ENCODE peak calls at places on chromosomes 11 and 22, in eight cellular contexts. N is endothelial cell; S is dorsolateral prefrontal cortex; Y is NCI-H460; L is mammary epithelial cell; A is AG08396; K is stimulated activated CD4-positive, alpha-beta T cell treated with anti-CD3 and anti-CD28 coated beads, Interleukin-15, amount 100 ng/mL, for 24 hours; V is PC-9. W is an unnamed sample.

GRCh38 chr11:68297812-68298658 is 14.4 kb upstream of the LRP5 start:
- DNase-seq in A (peak; percentile 90), K (peak; percentile 78), S (peak; percentile 58), L (peak; percentile 58), V (peak; percentile 58), N (peak; percentile 88), Y (peak; percentile 56), W (peak; percentile 90)

GRCh38 chr22:27003301-27003700 is 345.9 kb downstream of the MIAT start:
- DNase-seq in K (no peak), N (no peak), Y (no peak), V (no peak), L (no peak), A (no peak), S (no peak), W (no peak)

GRCh38 chr22:45312856-45313255 is 3.1 kb downstream of the FAM118A start:
- DNase-seq in V (no peak), L (no peak), S (no peak), N (no peak), Y (no peak), A (no peak), K (no peak), W (no peak)

GRCh38 chr11:71307811-71308645 is 55.7 kb upstream of the SHANK2 start:
- DNase-seq in K (no peak), L (no peak), S (no peak), N (no peak), A (no peak), V (no peak), Y (no peak), W (no peak)

GRCh38 chr11:117328414-117329010 is 858 bp downstream of the CEP164 start:
- DNase-seq in L (no peak), S (no peak), V (peak; percentile 56), N (no peak), K (no peak), A (peak; percentile 43), Y (no peak), W (no peak)

GRCh38 chr11:44774131-44774530 is 47.4 kb downstream of the TSPAN18 start:
- DNase-seq in N (peak; percentile 36), Y (no peak), A (no peak), V (no peak), S (no peak), K (no peak), L (no peak), W (no peak)

GRCh38 chr11:75426720-75427086 is 6.3 kb downstream of the KLHL35 start:
- DNase-seq in V (no peak), L (no peak), N (no peak), A (no peak), Y (no peak), S (no peak), K (no peak), W (no peak)

GRCh38 chr22:46027219-46028068 is 50.5 kb upstream of the WNT7B start:
- DNase-seq in K (no peak), L (no peak), N (no peak), V (no peak), A (no peak), Y (no peak), S (peak; percentile 86), W (no peak)

GRCh38 chr22:37501610-37502341 is 15.6 kb upstream of the MFNG start:
- DNase-seq in S (no peak), A (peak; percentile 83), V (no peak), Y (peak; percentile 19), L (peak; percentile 88), K (no peak), N (no peak), W (peak; percentile 92)

W was measured in HuH-7.5.